ENCODE peak calls at places on chromosomes 5 and 9, in seven cellular contexts. F, R, B, N, T, V and U are unnamed samples.

GRCh38 chr5:173885481-173886010 is 2.6 kb upstream of the CPEB4 start:
- DNase-seq in F (peak), T (no peak), N (no peak), R (no peak), V (peak), B (no peak), U (no peak)

GRCh38 chr5:72178910-72179815 is 71.9 kb downstream of the MAP1B start:
- DNase-seq in V (peak), N (peak), F (peak), R (peak), B (peak), T (no peak), U (peak)

GRCh38 chr9:32427111-32427873 is 42.8 kb downstream of the ACO1 start:
- DNase-seq in N (no peak), B (no peak), T (no peak), R (peak), F (peak), V (peak), U (no peak)

GRCh38 chr5:171629221-171630005 is 156.2 kb upstream of the SMIM23 start:
- DNase-seq in N (peak), F (no peak), R (no peak), T (no peak), B (peak), V (no peak), U (peak)

GRCh38 chr5:9543266-9543925 is 2.5 kb downstream of the SEMA5A start:
- DNase-seq in F (peak), B (no peak), V (peak), N (no peak), R (no peak), T (no peak), U (no peak)

GRCh38 chr9:98321269-98321668 is 65.8 kb upstream of the TBC1D2 start:
- DNase-seq in V (no peak), R (no peak), N (no peak), T (no peak), B (no peak), F (no peak), U (no peak)

GRCh38 chr5:135008981-135009735 is 24.9 kb downstream of the PITX1 start:
- DNase-seq in B (no peak), V (no peak), F (no peak), T (peak), R (no peak), N (peak), U (no peak)

GRCh38 chr5:123937230-123937629 is 425.3 kb downstream of the CSNK1G3 start:
- DNase-seq in T (no peak), R (no peak), F (peak), B (peak), N (peak), V (peak), U (peak)

GRCh38 chr5:179805070-179805528 is 1.6 kb downstream of the MGAT4B start:
- DNase-seq in B (no peak), V (no peak), R (peak), T (no peak), N (no peak), F (no peak), U (no peak)